ENCODE peak calls at places on chromosome 15, in five cellular contexts. One of them, this sample, is unnamed.
A peak's percentile ranks its signal among the peaks of the same experiment; 100 is the strongest.

GRCh38 chr15:74631408-74631807 is 15.8 kb downstream of the CLK3 start:
- DNase-seq in upper lobe of left lung: no peak
- DNase-seq in cardiac muscle cell: no peak
- DNase-seq in iPS DF 6.9: no peak
- DNase-seq in right lobe of liver: no peak
- DNase-seq in this sample: no peak

GRCh38 chr15:99613887-99614642 is 48.3 kb downstream of the MEF2A start:
- DNase-seq in cardiac muscle cell: peak; percentile 70
- DNase-seq in iPS DF 6.9: no peak
- DNase-seq in right lobe of liver: no peak
- DNase-seq in upper lobe of left lung: peak; percentile 65
- DNase-seq in this sample: no peak

GRCh38 chr15:73750441-73750840 is 2.7 kb downstream of the INSYN1 start:
- DNase-seq in upper lobe of left lung: no peak
- DNase-seq in cardiac muscle cell: no peak
- DNase-seq in iPS DF 6.9: no peak
- DNase-seq in right lobe of liver: no peak
- DNase-seq in this sample: no peak

GRCh38 chr15:41259546-41260189 is 28.6 kb downstream of the CHP1 start:
- DNase-seq in cardiac muscle cell: no peak
- DNase-seq in iPS DF 6.9: no peak
- DNase-seq in upper lobe of left lung: no peak
- DNase-seq in right lobe of liver: peak; percentile 91
- DNase-seq in this sample: no peak

GRCh38 chr15:90885432-90886290 is 1.4 kb downstream of the FES start:
- DNase-seq in upper lobe of left lung: peak; percentile 84
- DNase-seq in iPS DF 6.9: no peak
- DNase-seq in right lobe of liver: peak; percentile 83
- DNase-seq in cardiac muscle cell: peak; percentile 73
- DNase-seq in this sample: peak; percentile 59

GRCh38 chr15:35545316-35545824 is 595 bp downstream of the DPH6 start:
- DNase-seq in cardiac muscle cell: peak; percentile 78
- DNase-seq in upper lobe of left lung: peak; percentile 58
- DNase-seq in right lobe of liver: no peak
- DNase-seq in iPS DF 6.9: no peak
- DNase-seq in this sample: no peak

GRCh38 chr15:99963096-99963825 is 230.0 kb upstream of the LYSMD4 start:
- DNase-seq in upper lobe of left lung: peak; percentile 7
- DNase-seq in iPS DF 6.9: no peak
- DNase-seq in right lobe of liver: no peak
- DNase-seq in cardiac muscle cell: peak; percentile 74
- DNase-seq in this sample: no peak

GRCh38 chr15:95910643-95911212 is 419.8 kb upstream of the NR2F2 start:
- DNase-seq in right lobe of liver: no peak
- DNase-seq in cardiac muscle cell: no peak
- DNase-seq in upper lobe of left lung: no peak
- DNase-seq in iPS DF 6.9: peak; percentile 71
- DNase-seq in this sample: no peak

GRCh38 chr15:96296264-96296663 is 34.2 kb upstream of the NR2F2 start:
- DNase-seq in right lobe of liver: no peak
- DNase-seq in cardiac muscle cell: peak; percentile 53
- DNase-seq in upper lobe of left lung: no peak
- DNase-seq in iPS DF 6.9: no peak
- DNase-seq in this sample: no peak

GRCh38 chr15:77817434-77817833 is 184.7 kb upstream of the LINGO1 start:
- DNase-seq in upper lobe of left lung: no peak
- DNase-seq in iPS DF 6.9: no peak
- DNase-seq in cardiac muscle cell: no peak
- DNase-seq in right lobe of liver: peak; percentile 71
- DNase-seq in this sample: no peak

GRCh38 chr15:29207758-29208108 is 61.9 kb downstream of the NSMCE3 start:
- DNase-seq in right lobe of liver: no peak
- DNase-seq in upper lobe of left lung: no peak
- DNase-seq in cardiac muscle cell: no peak
- DNase-seq in iPS DF 6.9: no peak
- DNase-seq in this sample: no peak

GRCh38 chr15:65020419-65020818 is 9.0 kb downstream of the MTFMT start:
- DNase-seq in right lobe of liver: no peak
- DNase-seq in upper lobe of left lung: no peak
- DNase-seq in cardiac muscle cell: no peak
- DNase-seq in iPS DF 6.9: no peak
- DNase-seq in this sample: no peak

GRCh38 chr15:25481208-25481862 is 42.5 kb upstream of the UBE3A start:
- DNase-seq in iPS DF 6.9: peak; percentile 33
- DNase-seq in upper lobe of left lung: peak; percentile 25
- DNase-seq in cardiac muscle cell: no peak
- DNase-seq in right lobe of liver: no peak
- DNase-seq in this sample: no peak

GRCh38 chr15:58357529-58358476 is 74.0 kb upstream of the LIPC start:
- DNase-seq in upper lobe of left lung: no peak
- DNase-seq in right lobe of liver: no peak
- DNase-seq in cardiac muscle cell: peak; percentile 52
- DNase-seq in iPS DF 6.9: no peak
- DNase-seq in this sample: peak; percentile 76

GRCh38 chr15:43218908-43219706 is 1.7 kb downstream of the EPB42 start:
- DNase-seq in cardiac muscle cell: peak; percentile 21
- DNase-seq in right lobe of liver: no peak
- DNase-seq in upper lobe of left lung: no peak
- DNase-seq in iPS DF 6.9: peak; percentile 71
- DNase-seq in this sample: no peak

GRCh38 chr15:40097968-40098476 is 10.7 kb downstream of the BMF start:
- DNase-seq in right lobe of liver: no peak
- DNase-seq in iPS DF 6.9: no peak
- DNase-seq in upper lobe of left lung: peak; percentile 80
- DNase-seq in cardiac muscle cell: peak; percentile 46
- DNase-seq in this sample: no peak

GRCh38 chr15:96107922-96108321 is 222.6 kb upstream of the NR2F2 start:
- DNase-seq in right lobe of liver: no peak
- DNase-seq in upper lobe of left lung: no peak
- DNase-seq in iPS DF 6.9: no peak
- DNase-seq in cardiac muscle cell: peak; percentile 13
- DNase-seq in this sample: no peak

GRCh38 chr15:99390667-99391066 is 139.4 kb downstream of the LRRC28 start:
- DNase-seq in cardiac muscle cell: no peak
- DNase-seq in iPS DF 6.9: no peak
- DNase-seq in right lobe of liver: no peak
- DNase-seq in upper lobe of left lung: no peak
- DNase-seq in this sample: no peak

GRCh38 chr15:82122754-82123400 is 77.1 kb upstream of the MEX3B start:
- DNase-seq in cardiac muscle cell: peak; percentile 90
- DNase-seq in upper lobe of left lung: no peak
- DNase-seq in right lobe of liver: no peak
- DNase-seq in iPS DF 6.9: no peak
- DNase-seq in this sample: no peak

GRCh38 chr15:88838667-88839066 is 35.4 kb downstream of the ACAN start:
- DNase-seq in right lobe of liver: no peak
- DNase-seq in upper lobe of left lung: no peak
- DNase-seq in cardiac muscle cell: no peak
- DNase-seq in iPS DF 6.9: no peak
- DNase-seq in this sample: no peak

GRCh38 chr15:65008989-65009388 is 19.3 kb upstream of the SPG21 start:
- DNase-seq in cardiac muscle cell: no peak
- DNase-seq in right lobe of liver: no peak
- DNase-seq in upper lobe of left lung: no peak
- DNase-seq in iPS DF 6.9: no peak
- DNase-seq in this sample: no peak

GRCh38 chr15:74784854-74785715 is 3.2 kb downstream of the CSK start:
- DNase-seq in iPS DF 6.9: no peak
- DNase-seq in cardiac muscle cell: no peak
- DNase-seq in right lobe of liver: no peak
- DNase-seq in upper lobe of left lung: no peak
- DNase-seq in this sample: no peak

GRCh38 chr15:36156855-36157521 is 422.4 kb upstream of the CDIN1 start:
- DNase-seq in right lobe of liver: no peak
- DNase-seq in cardiac muscle cell: peak; percentile 84
- DNase-seq in iPS DF 6.9: no peak
- DNase-seq in upper lobe of left lung: no peak
- DNase-seq in this sample: no peak

GRCh38 chr15:60396100-60396499 is 1.7 kb downstream of the ANXA2 start:
- DNase-seq in upper lobe of left lung: peak; percentile 44
- DNase-seq in cardiac muscle cell: no peak
- DNase-seq in right lobe of liver: no peak
- DNase-seq in iPS DF 6.9: no peak
- DNase-seq in this sample: no peak

GRCh38 chr15:39248204-39248603 is 332.7 kb upstream of the THBS1 start:
- DNase-seq in iPS DF 6.9: no peak
- DNase-seq in upper lobe of left lung: peak; percentile 50
- DNase-seq in cardiac muscle cell: peak; percentile 66
- DNase-seq in right lobe of liver: no peak
- DNase-seq in this sample: no peak

GRCh38 chr15:33029247-33029646 is 165.3 kb downstream of the FMN1 start:
- DNase-seq in iPS DF 6.9: no peak
- DNase-seq in upper lobe of left lung: peak; percentile 56
- DNase-seq in cardiac muscle cell: no peak
- DNase-seq in right lobe of liver: no peak
- DNase-seq in this sample: no peak

GRCh38 chr15:73969151-73969759 is 22.8 kb downstream of the STOML1 start:
- DNase-seq in cardiac muscle cell: no peak
- DNase-seq in iPS DF 6.9: no peak
- DNase-seq in right lobe of liver: no peak
- DNase-seq in upper lobe of left lung: peak; percentile 10
- DNase-seq in this sample: no peak

GRCh38 chr15:83571820-83572707 is 81.9 kb upstream of the ADAMTSL3 start:
- DNase-seq in right lobe of liver: no peak
- DNase-seq in iPS DF 6.9: peak; percentile 22
- DNase-seq in upper lobe of left lung: no peak
- DNase-seq in cardiac muscle cell: peak; percentile 53
- DNase-seq in this sample: no peak

GRCh38 chr15:59688383-59688887 is 685 bp downstream of the BNIP2 start:
- DNase-seq in cardiac muscle cell: peak; percentile 85
- DNase-seq in upper lobe of left lung: peak; percentile 50
- DNase-seq in right lobe of liver: no peak
- DNase-seq in iPS DF 6.9: no peak
- DNase-seq in this sample: peak; percentile 32

GRCh38 chr15:41893422-41894250 is at the start of gene SPTBN5:
- DNase-seq in upper lobe of left lung: no peak
- DNase-seq in right lobe of liver: peak; percentile 53
- DNase-seq in cardiac muscle cell: no peak
- DNase-seq in iPS DF 6.9: no peak
- DNase-seq in this sample: no peak

GRCh38 chr15:68365140-68365745 is 66.7 kb downstream of the ITGA11 start:
- DNase-seq in right lobe of liver: no peak
- DNase-seq in upper lobe of left lung: no peak
- DNase-seq in cardiac muscle cell: peak; percentile 61
- DNase-seq in iPS DF 6.9: no peak
- DNase-seq in this sample: no peak

GRCh38 chr15:26630857-26631256 is 142.0 kb downstream of the GABRB3 start:
- DNase-seq in cardiac muscle cell: no peak
- DNase-seq in iPS DF 6.9: no peak
- DNase-seq in right lobe of liver: no peak
- DNase-seq in upper lobe of left lung: no peak
- DNase-seq in this sample: no peak
- H3K9me3 ChIP-seq in cardiac muscle cell: no peaks in the 10 kb centered on the region
- H3K9me3 ChIP-seq in iPS DF 6.9: no peaks in the 10 kb centered on the region
- H3K9me3 ChIP-seq in right lobe of liver: no peaks in the 10 kb centered on the region
- H3K9me3 ChIP-seq in upper lobe of left lung: peaks cover 3% of the 10 kb centered on the region
- H3K9me3 ChIP-seq in this sample: no peaks in the 10 kb centered on the region

GRCh38 chr15:47897525-47897924 is 180.2 kb downstream of the SEMA6D start:
- DNase-seq in iPS DF 6.9: no peak
- DNase-seq in right lobe of liver: no peak
- DNase-seq in cardiac muscle cell: no peak
- DNase-seq in upper lobe of left lung: no peak
- DNase-seq in this sample: no peak
- H3K9me3 ChIP-seq in iPS DF 6.9: no peaks in the 10 kb centered on the region
- H3K9me3 ChIP-seq in right lobe of liver: no peaks in the 10 kb centered on the region
- H3K9me3 ChIP-seq in cardiac muscle cell: no peaks in the 10 kb centered on the region
- H3K9me3 ChIP-seq in upper lobe of left lung: no peaks in the 10 kb centered on the region
- H3K9me3 ChIP-seq in this sample: no peaks in the 10 kb centered on the region

GRCh38 chr15:62264196-62264595 is 99.1 kb upstream of the C2CD4B start:
- DNase-seq in right lobe of liver: no peak
- DNase-seq in iPS DF 6.9: no peak
- DNase-seq in upper lobe of left lung: no peak
- DNase-seq in cardiac muscle cell: no peak
- DNase-seq in this sample: no peak
- H3K9me3 ChIP-seq in right lobe of liver: no peaks in the 10 kb centered on the region
- H3K9me3 ChIP-seq in iPS DF 6.9: peaks cover 7% of the 10 kb centered on the region
- H3K9me3 ChIP-seq in upper lobe of left lung: peaks cover 37% of the 10 kb centered on the region
- H3K9me3 ChIP-seq in cardiac muscle cell: no peaks in the 10 kb centered on the region
- H3K9me3 ChIP-seq in this sample: peaks cover 42% of the 10 kb centered on the region

DNA sequence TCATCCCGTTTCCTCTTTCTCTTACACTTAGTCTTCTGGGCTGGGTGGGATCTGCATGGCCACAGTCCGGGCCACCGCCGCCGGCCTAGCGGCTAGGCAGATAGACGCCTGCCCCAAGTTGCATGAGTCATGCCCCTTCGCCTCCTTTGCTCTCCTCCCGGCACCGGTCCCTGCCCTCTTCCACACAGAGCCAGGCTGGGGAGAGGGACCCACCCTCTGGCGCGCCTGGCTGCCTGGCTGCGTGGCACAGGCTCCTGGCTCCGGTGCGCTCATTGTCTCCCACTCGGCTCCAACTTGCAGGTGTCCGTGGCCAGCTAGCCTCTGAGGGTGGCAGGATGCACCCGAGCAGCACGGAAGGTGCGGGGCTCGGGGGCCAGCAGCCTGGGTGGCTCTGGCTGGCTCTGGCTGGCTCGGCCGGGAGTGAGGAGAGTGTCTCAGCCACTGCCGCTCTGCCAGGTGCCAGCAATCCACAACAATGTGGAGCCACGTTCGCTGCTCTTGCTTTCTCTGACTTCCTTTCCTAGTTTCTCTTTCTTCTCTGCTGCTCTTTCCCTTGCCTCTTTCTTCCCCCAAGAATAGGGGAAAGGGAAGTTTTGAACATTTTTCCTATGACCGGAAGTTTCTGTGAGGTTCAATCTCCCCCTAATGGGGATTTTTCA is 22.4 kb upstream of the MTHFS start:
- DNase-seq in iPS DF 6.9: no peak
- DNase-seq in cardiac muscle cell: no peak
- DNase-seq in right lobe of liver: no peak
- DNase-seq in upper lobe of left lung: no peak
- DNase-seq in this sample: no peak
- H3K9me3 ChIP-seq in iPS DF 6.9: peaks cover 5% of the 10 kb centered on the region
- H3K9me3 ChIP-seq in cardiac muscle cell: no peaks in the 10 kb centered on the region
- H3K9me3 ChIP-seq in right lobe of liver: peaks cover 9% of the 10 kb centered on the region
- H3K9me3 ChIP-seq in upper lobe of left lung: peaks cover 68% of the 10 kb centered on the region
- H3K9me3 ChIP-seq in this sample: peaks cover 12% of the 10 kb centered on the region

DNA sequence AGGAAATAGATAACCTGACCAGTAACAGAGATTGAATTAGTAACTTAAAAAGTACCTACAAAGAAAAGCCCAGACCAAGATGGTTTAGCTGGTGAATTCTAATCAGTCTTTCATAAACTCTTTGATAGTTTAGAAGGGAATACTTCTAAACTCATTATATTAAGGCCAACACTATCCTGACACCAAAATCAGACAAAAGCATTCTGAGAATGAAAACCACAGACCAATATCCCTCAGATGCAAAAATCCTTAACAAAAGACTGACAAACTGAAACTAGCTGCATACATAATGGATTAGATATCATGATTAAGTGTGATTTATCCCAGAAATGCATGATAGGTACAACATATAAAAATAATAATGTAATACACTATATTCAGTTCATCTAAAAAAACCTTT is 115.6 kb downstream of the RFX7 start:
- DNase-seq in cardiac muscle cell: no peak
- DNase-seq in upper lobe of left lung: no peak
- DNase-seq in right lobe of liver: no peak
- DNase-seq in iPS DF 6.9: no peak
- DNase-seq in this sample: no peak
- H3K9me3 ChIP-seq in cardiac muscle cell: peaks cover 5% of the 10 kb centered on the region
- H3K9me3 ChIP-seq in upper lobe of left lung: peaks cover 14% of the 10 kb centered on the region
- H3K9me3 ChIP-seq in right lobe of liver: no peaks in the 10 kb centered on the region
- H3K9me3 ChIP-seq in iPS DF 6.9: no peaks in the 10 kb centered on the region
- H3K9me3 ChIP-seq in this sample: peaks cover 3% of the 10 kb centered on the region

This sample was measured in naive thymus-derived CD4-positive, alpha-beta T cell.